ENCODE peak calls at places on chromosomes 13 and 19, in nine cellular contexts. One of them, this sample, is unnamed.

GRCh38 chr19:32677657-32678056 is 2.0 kb downstream of the RGS9BP start:
- DNase-seq in left lung: no peak
- DNase-seq in osteoblast: no peak
- DNase-seq in sigmoid colon: no peak
- DNase-seq in pancreas: no peak
- DNase-seq in right lobe of liver: no peak
- DNase-seq in coronary artery: no peak
- DNase-seq in PC-3: no peak
- DNase-seq in endothelial cell of umbilical vein: no peak
- DNase-seq in this sample: no peak

GRCh38 chr19:4360081-4360569 is 16.8 kb downstream of the MPND start:
- DNase-seq in coronary artery: no peak
- DNase-seq in pancreas: no peak
- DNase-seq in osteoblast: peak
- DNase-seq in right lobe of liver: no peak
- DNase-seq in left lung: no peak
- DNase-seq in sigmoid colon: no peak
- DNase-seq in PC-3: no peak
- DNase-seq in endothelial cell of umbilical vein: no peak
- DNase-seq in this sample: no peak

GRCh38 chr19:47047272-47047930 is 1.0 kb downstream of the TMEM160 start:
- DNase-seq in osteoblast: peak
- DNase-seq in left lung: no peak
- DNase-seq in right lobe of liver: no peak
- DNase-seq in sigmoid colon: no peak
- DNase-seq in coronary artery: no peak
- DNase-seq in pancreas: no peak
- DNase-seq in PC-3: no peak
- DNase-seq in endothelial cell of umbilical vein: no peak
- DNase-seq in this sample: no peak

GRCh38 chr13:93227906-93228801 is 1.5 kb downstream of the GPC6 start:
- DNase-seq in endothelial cell of umbilical vein: no peak
- DNase-seq in sigmoid colon: peak
- DNase-seq in PC-3: peak
- DNase-seq in left lung: peak
- DNase-seq in osteoblast: peak
- DNase-seq in right lobe of liver: peak
- DNase-seq in pancreas: peak
- DNase-seq in coronary artery: peak
- DNase-seq in this sample: no peak

GRCh38 chr13:113952151-113952982 is 21.5 kb downstream of the C13orf46 start:
- DNase-seq in osteoblast: no peak
- DNase-seq in pancreas: peak
- DNase-seq in right lobe of liver: no peak
- DNase-seq in left lung: no peak
- DNase-seq in endothelial cell of umbilical vein: no peak
- DNase-seq in PC-3: no peak
- DNase-seq in sigmoid colon: no peak
- DNase-seq in coronary artery: no peak
- DNase-seq in this sample: no peak

GRCh38 chr13:50592412-50593145 is 250.9 kb downstream of the DLEU7 start:
- DNase-seq in endothelial cell of umbilical vein: peak
- DNase-seq in sigmoid colon: no peak
- DNase-seq in left lung: no peak
- DNase-seq in right lobe of liver: no peak
- DNase-seq in PC-3: peak
- DNase-seq in coronary artery: no peak
- DNase-seq in pancreas: no peak
- DNase-seq in osteoblast: peak
- DNase-seq in this sample: peak

GRCh38 chr13:27967736-27968315 is 1.3 kb downstream of the CDX2 start:
- DNase-seq in osteoblast: peak
- DNase-seq in right lobe of liver: no peak
- DNase-seq in left lung: no peak
- DNase-seq in endothelial cell of umbilical vein: no peak
- DNase-seq in sigmoid colon: no peak
- DNase-seq in PC-3: no peak
- DNase-seq in pancreas: peak
- DNase-seq in coronary artery: no peak
- DNase-seq in this sample: no peak

GRCh38 chr13:82292334-82292733 is 1589.9 kb downstream of the SLITRK1 start:
- DNase-seq in right lobe of liver: no peak
- DNase-seq in sigmoid colon: no peak
- DNase-seq in left lung: no peak
- DNase-seq in osteoblast: no peak
- DNase-seq in endothelial cell of umbilical vein: no peak
- DNase-seq in PC-3: peak
- DNase-seq in coronary artery: no peak
- DNase-seq in pancreas: no peak
- DNase-seq in this sample: no peak

GRCh38 chr13:30725331-30726085 is 9.8 kb upstream of the ALOX5AP start:
- DNase-seq in sigmoid colon: no peak
- DNase-seq in osteoblast: no peak
- DNase-seq in endothelial cell of umbilical vein: no peak
- DNase-seq in PC-3: no peak
- DNase-seq in right lobe of liver: peak
- DNase-seq in coronary artery: peak
- DNase-seq in pancreas: no peak
- DNase-seq in left lung: no peak
- DNase-seq in this sample: no peak

GRCh38 chr13:33744589-33745369 is 73.2 kb upstream of the RFC3 start:
- DNase-seq in pancreas: peak
- DNase-seq in coronary artery: no peak
- DNase-seq in PC-3: peak
- DNase-seq in osteoblast: no peak
- DNase-seq in right lobe of liver: no peak
- DNase-seq in left lung: no peak
- DNase-seq in sigmoid colon: no peak
- DNase-seq in endothelial cell of umbilical vein: no peak
- DNase-seq in this sample: no peak

GRCh38 chr13:95300625-95301134 is 571 bp downstream of the ABCC4 start:
- DNase-seq in PC-3: peak
- DNase-seq in coronary artery: no peak
- DNase-seq in left lung: peak
- DNase-seq in endothelial cell of umbilical vein: peak
- DNase-seq in sigmoid colon: peak
- DNase-seq in right lobe of liver: no peak
- DNase-seq in osteoblast: peak
- DNase-seq in pancreas: peak
- DNase-seq in this sample: peak

GRCh38 chr13:44703371-44703770 is 127.2 kb upstream of the TSC22D1 start:
- DNase-seq in coronary artery: no peak
- DNase-seq in endothelial cell of umbilical vein: no peak
- DNase-seq in right lobe of liver: no peak
- DNase-seq in PC-3: peak
- DNase-seq in pancreas: no peak
- DNase-seq in left lung: no peak
- DNase-seq in sigmoid colon: no peak
- DNase-seq in osteoblast: peak
- DNase-seq in this sample: no peak

GRCh38 chr19:17264641-17264979 is at the start of gene USHBP1:
- DNase-seq in coronary artery: no peak
- DNase-seq in PC-3: no peak
- DNase-seq in left lung: no peak
- DNase-seq in osteoblast: peak
- DNase-seq in sigmoid colon: no peak
- DNase-seq in endothelial cell of umbilical vein: peak
- DNase-seq in right lobe of liver: peak
- DNase-seq in pancreas: no peak
- DNase-seq in this sample: no peak

GRCh38 chr13:97422118-97423054 is 11.6 kb upstream of the RAP2A start:
- DNase-seq in coronary artery: no peak
- DNase-seq in pancreas: no peak
- DNase-seq in PC-3: no peak
- DNase-seq in endothelial cell of umbilical vein: no peak
- DNase-seq in left lung: no peak
- DNase-seq in right lobe of liver: no peak
- DNase-seq in sigmoid colon: no peak
- DNase-seq in osteoblast: no peak
- DNase-seq in this sample: no peak

GRCh38 chr13:27672025-27672424 is 50.3 kb downstream of the POLR1D start:
- DNase-seq in coronary artery: no peak
- DNase-seq in sigmoid colon: no peak
- DNase-seq in left lung: no peak
- DNase-seq in pancreas: no peak
- DNase-seq in osteoblast: no peak
- DNase-seq in right lobe of liver: no peak
- DNase-seq in endothelial cell of umbilical vein: no peak
- DNase-seq in PC-3: no peak
- DNase-seq in this sample: no peak

GRCh38 chr13:98676239-98676638 is 76.2 kb downstream of the SLC15A1 start:
- DNase-seq in right lobe of liver: no peak
- DNase-seq in endothelial cell of umbilical vein: no peak
- DNase-seq in sigmoid colon: no peak
- DNase-seq in pancreas: no peak
- DNase-seq in osteoblast: no peak
- DNase-seq in PC-3: no peak
- DNase-seq in coronary artery: no peak
- DNase-seq in left lung: no peak
- DNase-seq in this sample: no peak

DNA sequence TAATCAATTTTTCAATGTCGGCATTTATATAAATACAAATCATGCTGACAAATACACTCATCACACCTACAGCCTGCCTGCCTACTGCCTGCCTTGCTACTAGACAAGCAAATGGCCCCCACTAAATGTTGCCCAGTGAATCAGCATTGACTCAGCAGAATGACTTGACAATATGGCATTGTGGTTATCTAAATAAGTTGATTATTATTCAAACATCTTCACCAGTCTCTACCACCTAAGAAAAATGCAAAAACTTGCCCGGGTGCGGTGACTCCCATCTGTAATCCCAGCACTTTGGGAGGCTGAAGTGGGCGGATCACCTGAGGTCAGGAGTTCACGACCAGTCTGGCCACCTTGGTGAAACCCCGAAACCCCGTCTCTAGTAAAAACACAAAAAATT is 296.1 kb downstream of the PCDH9 start:
- DNase-seq in left lung: no peak
- DNase-seq in osteoblast: peak
- DNase-seq in right lobe of liver: no peak
- DNase-seq in sigmoid colon: no peak
- DNase-seq in endothelial cell of umbilical vein: no peak
- DNase-seq in coronary artery: no peak
- DNase-seq in pancreas: no peak
- DNase-seq in PC-3: peak
- DNase-seq in this sample: peak
- H3K27ac ChIP-seq in left lung: no peak
- H3K27ac ChIP-seq in osteoblast: peak
- H3K27ac ChIP-seq in right lobe of liver: no peak
- H3K27ac ChIP-seq in sigmoid colon: peak
- H3K27ac ChIP-seq in endothelial cell of umbilical vein: no peak
- H3K27ac ChIP-seq in coronary artery: no peak
- H3K27ac ChIP-seq in pancreas: no peak
- H3K27ac ChIP-seq in PC-3: peak
- H3K27ac ChIP-seq in this sample: no peak

GRCh38 chr13:32647926-32648325 is 61.7 kb downstream of the PDS5B start:
- DNase-seq in osteoblast: no peak
- DNase-seq in coronary artery: no peak
- DNase-seq in PC-3: no peak
- DNase-seq in pancreas: no peak
- DNase-seq in endothelial cell of umbilical vein: no peak
- DNase-seq in sigmoid colon: no peak
- DNase-seq in right lobe of liver: no peak
- DNase-seq in left lung: no peak
- DNase-seq in this sample: no peak
- TF ChIP-seq CTCF in osteoblast: no peak
- TF ChIP-seq CTCF in coronary artery: no peak
- TF ChIP-seq CTCF in PC-3: no peak
- TF ChIP-seq CTCF in pancreas: no peak
- TF ChIP-seq CTCF in endothelial cell of umbilical vein: no peak
- TF ChIP-seq CTCF in sigmoid colon: no peak
- TF ChIP-seq CTCF in right lobe of liver: no peak
- TF ChIP-seq CTCF in left lung: no peak
- TF ChIP-seq CTCF in this sample: no peak

GRCh38 chr19:40400521-40400920 is 10.5 kb upstream of the HIPK4 start:
- DNase-seq in pancreas: no peak
- DNase-seq in osteoblast: peak
- DNase-seq in right lobe of liver: no peak
- DNase-seq in left lung: no peak
- DNase-seq in sigmoid colon: no peak
- DNase-seq in coronary artery: no peak
- DNase-seq in PC-3: no peak
- DNase-seq in endothelial cell of umbilical vein: no peak
- DNase-seq in this sample: no peak

GRCh38 chr19:40407714-40408600 is 5.2 kb downstream of the PRX start:
- DNase-seq in left lung: no peak
- DNase-seq in sigmoid colon: no peak
- DNase-seq in osteoblast: peak
- DNase-seq in endothelial cell of umbilical vein: no peak
- DNase-seq in PC-3: no peak
- DNase-seq in pancreas: no peak
- DNase-seq in right lobe of liver: no peak
- DNase-seq in coronary artery: no peak
- DNase-seq in this sample: no peak

GRCh38 chr19:40397568-40397906 is 7.6 kb upstream of the HIPK4 start:
- DNase-seq in coronary artery: no peak
- DNase-seq in pancreas: no peak
- DNase-seq in sigmoid colon: no peak
- DNase-seq in endothelial cell of umbilical vein: no peak
- DNase-seq in osteoblast: no peak
- DNase-seq in right lobe of liver: no peak
- DNase-seq in PC-3: no peak
- DNase-seq in left lung: no peak
- DNase-seq in this sample: no peak

GRCh38 chr19:40398417-40399056 is 8.6 kb upstream of the HIPK4 start:
- DNase-seq in left lung: peak
- DNase-seq in pancreas: no peak
- DNase-seq in endothelial cell of umbilical vein: peak
- DNase-seq in coronary artery: no peak
- DNase-seq in right lobe of liver: no peak
- DNase-seq in PC-3: no peak
- DNase-seq in osteoblast: peak
- DNase-seq in sigmoid colon: no peak
- DNase-seq in this sample: peak

GRCh38 chr19:40403262-40403984 is 9.8 kb downstream of the PRX start:
- DNase-seq in coronary artery: peak
- DNase-seq in pancreas: peak
- DNase-seq in osteoblast: peak
- DNase-seq in sigmoid colon: peak
- DNase-seq in right lobe of liver: peak
- DNase-seq in left lung: peak
- DNase-seq in PC-3: peak
- DNase-seq in endothelial cell of umbilical vein: peak
- DNase-seq in this sample: peak
- H3K27ac ChIP-seq in coronary artery: peak
- H3K27ac ChIP-seq in pancreas: peak
- H3K27ac ChIP-seq in osteoblast: no peak
- H3K27ac ChIP-seq in sigmoid colon: peak
- H3K27ac ChIP-seq in right lobe of liver: peak
- H3K27ac ChIP-seq in left lung: peak
- H3K27ac ChIP-seq in PC-3: no peak
- H3K27ac ChIP-seq in endothelial cell of umbilical vein: no peak
- H3K27ac ChIP-seq in this sample: peak

DNA sequence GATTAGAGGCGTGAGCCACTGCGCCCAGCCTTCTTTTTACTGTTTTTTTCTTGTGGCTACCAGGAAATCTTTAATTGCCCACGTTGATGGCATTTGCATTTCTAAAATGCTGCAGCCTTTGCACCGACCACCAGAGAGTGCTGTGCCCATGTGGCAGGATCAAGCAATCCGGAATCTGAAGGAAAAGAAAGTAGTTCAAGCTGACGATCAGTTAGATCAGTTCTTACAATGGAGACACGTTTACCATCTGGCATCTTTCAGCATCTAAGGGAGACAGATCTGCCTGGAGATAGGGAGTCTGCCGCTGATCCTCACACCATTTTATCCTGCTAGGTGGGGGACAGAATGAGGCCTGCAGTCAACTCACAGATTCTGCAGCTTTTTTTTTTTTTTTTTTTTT is 19.9 kb downstream of the TINCR start:
- DNase-seq in right lobe of liver: no peak
- DNase-seq in coronary artery: no peak
- DNase-seq in sigmoid colon: no peak
- DNase-seq in endothelial cell of umbilical vein: peak
- DNase-seq in osteoblast: peak
- DNase-seq in left lung: no peak
- DNase-seq in PC-3: peak
- DNase-seq in pancreas: no peak
- DNase-seq in this sample: peak
- TF ChIP-seq CTCF in right lobe of liver: peak
- TF ChIP-seq CTCF in coronary artery: no peak
- TF ChIP-seq CTCF in sigmoid colon: peak
- TF ChIP-seq CTCF in endothelial cell of umbilical vein: peak
- TF ChIP-seq CTCF in osteoblast: peak
- TF ChIP-seq CTCF in left lung: no peak
- TF ChIP-seq CTCF in PC-3: peak
- TF ChIP-seq CTCF in pancreas: no peak
- TF ChIP-seq CTCF in this sample: peak

This sample was measured in RWPE1.